ENCODE peak calls at places on chromosome 10, in five cellular contexts. N, S, G, H and T are unnamed samples.

GRCh38 chr10:20287951-20288350 is 471.7 kb downstream of the PLXDC2 start:
- DNase-seq in S (no peak), G (no peak), H (no peak), N (no peak), T (no peak)

GRCh38 chr10:133165556-133166503 is 5.8 kb downstream of the KNDC1 start:
- DNase-seq in S (peak; percentile 14), G (peak; percentile 21), N (no peak), H (no peak), T (no peak)

GRCh38 chr10:128540806-128541739 is 414.9 kb upstream of the MKI67 start:
- DNase-seq in H (peak; percentile 29), G (no peak), S (no peak), N (no peak), T (no peak)

GRCh38 chr10:47449979-47450378 is 33.9 kb downstream of the ANXA8 start:
- DNase-seq in G (no peak), N (no peak), S (no peak), H (no peak), T (no peak)

GRCh38 chr10:116521424-116522305 is 24.1 kb upstream of the PNLIP start:
- DNase-seq in N (no peak), S (no peak), G (no peak), H (no peak), T (no peak)

GRCh38 chr10:4431114-4431862 is 394.7 kb upstream of the AKR1E2 start:
- DNase-seq in H (no peak), N (no peak), G (no peak), S (no peak), T (no peak)

GRCh38 chr10:87818505-87819273 is 663 bp upstream of the ATAD1 start:
- DNase-seq in N (peak; percentile 63), G (no peak), S (no peak), H (peak; percentile 31), T (peak; percentile 34)

GRCh38 chr10:133359972-133360610 is 2.3 kb upstream of the FUOM start:
- DNase-seq in S (no peak), H (no peak), G (no peak), N (no peak), T (no peak)

GRCh38 chr10:7312179-7312857 is 98.5 kb downstream of the SFMBT2 start:
- DNase-seq in G (no peak), N (no peak), S (no peak), H (no peak), T (no peak)

GRCh38 chr10:27643296-27643695 is 102.3 kb downstream of the MKX start:
- DNase-seq in S (no peak), G (no peak), N (no peak), H (no peak), T (no peak)

GRCh38 chr10:129031233-129032150 is 435.5 kb upstream of the MGMT start:
- DNase-seq in N (no peak), H (peak; percentile 45), G (peak; percentile 48), S (peak; percentile 37), T (peak; percentile 42)

GRCh38 chr10:35585903-35586535 is 19.1 kb upstream of the GJD4 start:
- DNase-seq in G (no peak), S (no peak), H (no peak), N (no peak), T (no peak)

GRCh38 chr10:126210051-126210651 is 178.1 kb downstream of the ADAM12 start:
- DNase-seq in N (no peak), H (no peak), S (no peak), G (no peak), T (no peak)

GRCh38 chr10:33233635-33234034 is 100.8 kb downstream of the NRP1 start:
- DNase-seq in G (no peak), S (no peak), N (no peak), H (no peak), T (no peak)

GRCh38 chr10:21336476-21337170 is 188.9 kb downstream of the SKIDA1 start:
- DNase-seq in S (peak; percentile 89), H (no peak), N (no peak), G (peak; percentile 58), T (peak; percentile 68)

GRCh38 chr10:119466655-119467054 is 75.9 kb downstream of the RGS10 start:
- DNase-seq in H (no peak), G (no peak), N (no peak), S (no peak), T (no peak)

GRCh38 chr10:132640326-132641125 is 102.9 kb downstream of the INPP5A start:
- DNase-seq in N (no peak), H (no peak), S (no peak), G (no peak), T (no peak)

GRCh38 chr10:132663666-132664365 is 122.1 kb downstream of the NKX6-2 start:
- DNase-seq in N (no peak), H (no peak), S (no peak), G (no peak), T (no peak)

GRCh38 chr10:104650072-104650471 is 9.0 kb downstream of the SORCS3 start:
- DNase-seq in H (no peak), G (no peak), S (no peak), N (no peak), T (no peak)

GRCh38 chr10:86258488-86258887 is 108.1 kb downstream of the GRID1 start:
- DNase-seq in N (no peak), H (no peak), S (no peak), G (no peak), T (no peak)

GRCh38 chr10:86681047-86681446 is 12.7 kb downstream of the LDB3 start:
- DNase-seq in G (no peak), S (peak; percentile 47), N (no peak), H (peak; percentile 46), T (no peak)

GRCh38 chr10:7464703-7465102 is 53.9 kb upstream of the SFMBT2 start:
- DNase-seq in N (no peak), H (no peak), G (peak; percentile 70), S (peak; percentile 83), T (no peak)

GRCh38 chr10:123573236-123574147 is 92.7 kb upstream of the GPR26 start:
- DNase-seq in S (peak; percentile 48), G (no peak), N (no peak), H (peak; percentile 68), T (peak; percentile 61)

GRCh38 chr10:25174461-25175230 is at the start of gene GPR158:
- DNase-seq in S (peak; percentile 86), N (no peak), H (peak; percentile 91), G (peak; percentile 85), T (peak; percentile 92)

GRCh38 chr10:86523348-86523747 is 1.8 kb upstream of the WAPL start:
- DNase-seq in S (no peak), G (no peak), N (no peak), H (no peak), T (no peak)

GRCh38 chr10:100912013-100912608 is 652 bp upstream of the SLF2 start:
- DNase-seq in N (no peak), S (no peak), H (no peak), G (no peak), T (no peak)

GRCh38 chr10:92291610-92291859 is 568 bp downstream of the MARCHF5 start:
- DNase-seq in G (no peak), S (no peak), N (no peak), H (no peak), T (no peak)

GRCh38 chr10:92291921-92292860 is 1.2 kb downstream of the MARCHF5 start:
- DNase-seq in H (peak; percentile 45), S (peak; percentile 64), G (peak; percentile 48), N (peak; percentile 37), T (peak; percentile 36)

GRCh38 chr10:92290076-92290836 is 622 bp downstream of the CPEB3 start:
- DNase-seq in G (no peak), S (peak; percentile 59), H (peak; percentile 61), N (no peak), T (peak; percentile 44)

DNA sequence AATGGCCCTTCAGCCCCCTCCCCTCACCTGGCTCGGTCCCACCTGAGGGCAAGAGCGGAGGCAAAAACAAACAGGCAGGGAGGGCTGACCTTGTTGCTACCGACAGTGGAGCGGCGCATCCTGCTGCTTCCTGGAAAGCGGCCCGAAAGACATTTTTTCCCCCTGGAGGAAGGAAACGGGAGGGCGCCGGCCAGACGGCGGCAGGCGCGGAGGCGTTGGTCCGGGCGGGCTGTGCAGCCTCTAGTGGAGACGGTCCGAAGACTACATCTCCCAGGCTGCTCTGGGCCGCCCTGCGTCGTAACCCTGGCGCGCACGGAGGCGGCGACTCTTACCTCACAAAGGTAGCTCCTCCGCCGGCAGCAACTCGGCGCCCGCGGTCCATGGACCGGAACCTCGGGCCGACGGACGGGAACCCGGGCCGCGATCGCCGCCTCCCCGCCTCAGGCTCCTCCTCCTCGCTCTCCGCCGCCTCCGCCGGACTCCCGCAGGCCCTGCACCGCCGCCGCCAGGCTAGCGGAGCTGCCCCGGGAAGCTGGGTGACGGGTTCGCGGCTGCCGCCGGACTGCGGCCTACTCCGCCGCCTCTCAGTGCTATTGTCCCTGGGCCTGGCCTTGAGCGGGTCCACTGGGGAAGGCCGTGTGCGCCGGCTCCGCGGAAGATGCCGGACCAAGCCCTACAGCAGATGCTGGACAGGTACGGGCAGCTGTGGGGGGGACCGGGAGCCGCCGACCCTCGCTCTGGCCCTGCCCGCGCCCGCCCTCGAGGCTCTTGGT is at the start of the genes CPEB3 and MARCHF5:
- DNase-seq in S (peak; percentile 98), G (peak; percentile 96), H (peak; percentile 98), N (peak; percentile 77), T (peak; percentile 97)
- TF ChIP-seq CTCF in S (peak; percentile 74), G (peak; percentile 95), H (no peak), N (peak; percentile 52), T (peak; percentile 45)

GRCh38 chr10:22600516-22600915 is 113.9 kb downstream of the PIP4K2A start:
- DNase-seq in N (no peak), S (no peak), G (no peak), H (no peak), T (no peak)
- H3K4me1 ChIP-seq in N (peaks cover 63% of the 10 kb centered on the region), S (peaks cover 10% of the 10 kb centered on the region), G (peaks cover 2% of the 10 kb centered on the region), H (peaks cover 12% of the 10 kb centered on the region), T (no peaks in the 10 kb centered on the region)

DNA sequence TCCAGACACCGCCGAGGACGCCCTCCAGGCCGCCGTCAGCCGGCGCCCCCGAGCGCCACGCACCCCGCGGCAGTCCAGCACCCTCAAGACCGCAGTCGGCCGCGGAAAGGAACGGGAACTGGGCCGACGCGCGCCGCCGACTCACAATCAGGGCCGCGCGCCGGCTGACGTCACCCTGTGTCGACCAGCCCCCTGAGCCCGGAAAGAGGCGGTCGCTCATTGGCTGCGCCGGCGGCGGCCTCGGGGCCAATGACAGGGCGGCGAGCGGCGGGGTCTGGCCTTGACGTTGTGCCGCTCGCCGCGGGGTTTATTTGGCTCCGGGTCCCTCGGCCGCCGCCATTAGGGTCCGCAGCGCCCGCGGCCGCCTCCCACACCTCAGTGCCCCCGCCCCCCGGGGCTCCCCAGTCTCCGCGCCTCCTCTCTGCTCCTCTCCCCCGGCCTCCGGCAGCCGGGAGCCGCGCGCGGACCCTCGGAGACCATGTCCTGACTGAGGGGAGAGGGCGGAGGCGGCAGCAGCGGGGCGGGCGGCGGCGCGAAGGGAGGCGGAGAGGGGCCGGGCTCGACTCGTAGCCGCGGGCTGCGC is 25.2 kb upstream of the ZRANB1 start:
- DNase-seq in G (peak; percentile 99), N (peak; percentile 66), H (peak; percentile 99), S (peak; percentile 99), T (peak; percentile 97)
- TF ChIP-seq CTCF in G (peak; percentile 23), N (no peak), H (no peak), S (no peak), T (no peak)

DNA sequence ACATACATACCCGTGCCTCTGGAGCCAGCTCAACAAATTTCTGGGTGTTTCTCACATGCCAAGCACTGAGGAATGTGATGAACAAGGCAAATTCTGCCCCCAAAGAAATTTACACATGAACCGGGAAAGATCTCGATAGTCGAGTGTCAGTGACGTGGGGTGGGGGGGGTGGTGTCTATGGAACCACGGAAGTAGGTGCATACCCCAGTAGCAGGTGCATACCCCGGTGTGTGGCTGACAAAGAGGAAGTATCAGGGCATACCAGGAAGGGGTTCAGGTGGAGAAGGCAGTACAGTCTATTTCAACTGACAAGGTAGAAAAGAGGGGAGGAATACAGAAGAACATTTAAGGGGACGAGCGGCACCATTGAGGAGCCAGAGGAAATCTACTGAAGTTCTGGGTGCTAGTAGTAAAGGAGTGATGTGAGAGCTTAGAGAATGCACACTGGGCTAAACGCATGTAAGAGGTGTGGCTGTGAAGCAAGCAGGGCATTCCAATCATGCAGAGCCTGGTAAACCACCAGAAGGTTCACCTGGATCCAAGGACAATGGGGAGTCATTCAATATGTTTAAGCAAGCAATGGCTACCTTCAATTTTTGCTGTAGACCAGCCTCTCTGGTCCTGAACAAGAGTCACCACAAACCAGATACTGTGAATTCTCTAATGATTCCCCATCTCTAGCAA is 6.2 kb downstream of the CCDC6 start:
- DNase-seq in S (no peak), N (no peak), H (no peak), G (no peak), T (no peak)
- H3K4me1 ChIP-seq in S (peaks cover 23% of the 10 kb centered on the region), N (peaks cover 17% of the 10 kb centered on the region), H (peaks cover 54% of the 10 kb centered on the region), G (peaks cover 21% of the 10 kb centered on the region), T (peaks cover 15% of the 10 kb centered on the region)